ENCODE peak calls at places on chromosomes 11 and 22, in eight cellular contexts. B, U, E, X, Q, D, T and C are unnamed samples.

GRCh38 chr11:45771194-45771941 is 33.6 kb upstream of the SLC35C1 start:
- DNase-seq in B (peak), U (peak), E (no peak), X (peak), Q (peak), D (peak), T (peak), C (peak)

GRCh38 chr11:35990816-35991215 is 47.0 kb downstream of the LDLRAD3 start:
- DNase-seq in B (no peak), U (no peak), E (no peak), X (no peak), Q (no peak), D (no peak), T (no peak), C (no peak)

GRCh38 chr22:49632199-49633009 is 195.3 kb downstream of the BRD1 start:
- DNase-seq in B (no peak), U (peak), E (peak), X (peak), Q (peak), D (peak), T (no peak), C (peak)

GRCh38 chr22:19429950-19430889 is 1.3 kb downstream of the HIRA start:
- DNase-seq in B (no peak), U (peak), E (no peak), X (peak), Q (peak), D (peak), T (no peak), C (no peak)

GRCh38 chr11:73648629-73649046 is 2.3 kb downstream of the PLEKHB1 start:
- DNase-seq in B (no peak), U (no peak), E (no peak), X (no peak), Q (no peak), D (no peak), T (no peak), C (no peak)

GRCh38 chr22:33757041-33757440 is 163.2 kb downstream of the LARGE1 start:
- DNase-seq in B (no peak), U (no peak), E (no peak), X (no peak), Q (no peak), D (no peak), T (no peak), C (no peak)

GRCh38 chr11:118605116-118605867 is 2.1 kb upstream of the PHLDB1 start:
- DNase-seq in B (no peak), U (peak), E (peak), X (no peak), Q (no peak), D (peak), T (peak), C (no peak)

GRCh38 chr22:27461470-27461869 is 340.1 kb downstream of the MN1 start:
- DNase-seq in B (no peak), U (no peak), E (peak), X (peak), Q (no peak), D (peak), T (no peak), C (peak)

GRCh38 chr11:95585071-95585751 is 204.4 kb downstream of the FAM76B start:
- DNase-seq in B (no peak), U (no peak), E (no peak), X (no peak), Q (no peak), D (no peak), T (no peak), C (no peak)

GRCh38 chr11:107442715-107443215 is 14.9 kb downstream of the CWF19L2 start:
- DNase-seq in B (no peak), U (no peak), E (no peak), X (no peak), Q (no peak), D (no peak), T (no peak), C (no peak)

GRCh38 chr22:32539631-32540449 is 65.2 kb downstream of the FBXO7 start:
- DNase-seq in B (no peak), U (no peak), E (no peak), X (peak), Q (no peak), D (no peak), T (no peak), C (no peak)

GRCh38 chr11:6405039-6405667 is 13.7 kb downstream of the APBB1 start:
- DNase-seq in B (no peak), U (no peak), E (no peak), X (no peak), Q (peak), D (peak), T (no peak), C (no peak)

GRCh38 chr11:79139900-79140299 is 300.9 kb downstream of the TENM4 start:
- DNase-seq in B (no peak), U (no peak), E (no peak), X (no peak), Q (no peak), D (no peak), T (no peak), C (no peak)

GRCh38 chr11:8313504-8314090 is 49.9 kb upstream of the LMO1 start:
- DNase-seq in B (peak), U (no peak), E (no peak), X (no peak), Q (no peak), D (no peak), T (no peak), C (no peak)

GRCh38 chr11:133810766-133811165 is 34.5 kb downstream of the SPATA19 start:
- DNase-seq in B (no peak), U (no peak), E (no peak), X (no peak), Q (no peak), D (no peak), T (no peak), C (no peak)

GRCh38 chr11:95925011-95925410 is 1.1 kb upstream of the MTMR2 start:
- DNase-seq in B (no peak), U (no peak), E (no peak), X (peak), Q (no peak), D (no peak), T (no peak), C (no peak)

GRCh38 chr11:119790476-119790875 is 61.5 kb upstream of the NECTIN1 start:
- DNase-seq in B (no peak), U (no peak), E (no peak), X (no peak), Q (peak), D (peak), T (no peak), C (no peak)

GRCh38 chr11:31825453-31826391 is 14.6 kb upstream of the PAX6 start:
- DNase-seq in B (no peak), U (no peak), E (no peak), X (no peak), Q (no peak), D (peak), T (no peak), C (no peak)

GRCh38 chr11:24239016-24239720 is 257.7 kb upstream of the LUZP2 start:
- DNase-seq in B (no peak), U (no peak), E (peak), X (no peak), Q (no peak), D (no peak), T (no peak), C (no peak)

GRCh38 chr11:15695096-15695721 is 580.5 kb downstream of the INSC start:
- DNase-seq in B (no peak), U (no peak), E (no peak), X (no peak), Q (no peak), D (peak), T (no peak), C (no peak)

GRCh38 chr11:1553808-1554594 is 18.1 kb downstream of the DUSP8 start:
- DNase-seq in B (no peak), U (no peak), E (no peak), X (no peak), Q (peak), D (peak), T (no peak), C (no peak)

GRCh38 chr11:96235725-96236124 is 107.3 kb downstream of the MAML2 start:
- DNase-seq in B (no peak), U (no peak), E (no peak), X (no peak), Q (no peak), D (no peak), T (no peak), C (no peak)

GRCh38 chr11:34194576-34195335 is 89.3 kb downstream of the NAT10 start:
- DNase-seq in B (no peak), U (no peak), E (no peak), X (no peak), Q (no peak), D (peak), T (no peak), C (no peak)

GRCh38 chr11:115552151-115552550 is 47.9 kb upstream of the CADM1 start:
- DNase-seq in B (no peak), U (no peak), E (no peak), X (no peak), Q (no peak), D (no peak), T (no peak), C (no peak)

GRCh38 chr22:20781272-20781990 is 7.5 kb downstream of the SERPIND1 start:
- DNase-seq in B (no peak), U (no peak), E (no peak), X (no peak), Q (no peak), D (no peak), T (no peak), C (no peak)

GRCh38 chr11:128689946-128690745 is 3.7 kb upstream of the FLI1 start:
- DNase-seq in B (no peak), U (no peak), E (no peak), X (no peak), Q (peak), D (peak), T (no peak), C (no peak)

GRCh38 chr11:65871811-65872548 is 620 bp downstream of the EFEMP2 start:
- DNase-seq in B (no peak), U (peak), E (no peak), X (no peak), Q (peak), D (peak), T (no peak), C (peak)
- TF ChIP-seq CTCF in B (no peak), U (peak), E (peak), X (no peak), Q (no peak), D (peak), T (peak), C (no peak)

GRCh38 chr11:29449280-29450074 is 567.4 kb downstream of the KCNA4 start:
- DNase-seq in B (no peak), U (no peak), E (no peak), X (no peak), Q (no peak), D (no peak), T (no peak), C (no peak)

GRCh38 chr11:29446132-29446531 is 570.7 kb downstream of the KCNA4 start:
- DNase-seq in B (no peak), U (no peak), E (no peak), X (no peak), Q (no peak), D (peak), T (no peak), C (no peak)

GRCh38 chr11:29452131-29452530 is 564.7 kb downstream of the KCNA4 start:
- DNase-seq in B (no peak), U (no peak), E (no peak), X (no peak), Q (no peak), D (no peak), T (no peak), C (no peak)

GRCh38 chr11:29447821-29448220 is 569.0 kb downstream of the KCNA4 start:
- DNase-seq in B (no peak), U (no peak), E (no peak), X (no peak), Q (no peak), D (no peak), T (no peak), C (no peak)

GRCh38 chr11:29448246-29448877 is 568.5 kb downstream of the KCNA4 start:
- DNase-seq in B (no peak), U (no peak), E (no peak), X (peak), Q (no peak), D (peak), T (no peak), C (peak)
- TF ChIP-seq CTCF in B (no peak), U (peak), E (peak), X (peak), Q (peak), D (peak), T (no peak), C (peak)

DNA sequence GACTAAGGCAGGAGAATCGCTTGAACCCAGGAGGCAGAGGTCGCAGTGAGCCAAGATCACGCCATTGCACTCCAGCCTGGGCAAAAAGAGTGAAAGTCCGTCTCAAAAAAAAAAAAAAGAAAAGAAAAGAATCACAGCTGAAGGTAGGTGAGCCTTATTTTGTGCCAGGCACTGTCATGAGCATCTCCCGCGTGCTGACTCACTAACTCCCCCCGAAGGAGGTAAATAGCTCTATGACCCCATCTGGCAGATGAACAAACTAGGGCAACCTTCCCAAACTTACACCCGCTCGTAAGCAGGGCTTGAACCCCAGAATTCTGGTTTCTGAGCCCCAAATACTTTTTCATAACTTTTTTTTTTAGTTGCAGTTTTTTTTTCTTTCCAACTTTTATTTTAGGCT is 60.3 kb downstream of the ANO1 start:
- DNase-seq in B (no peak), U (no peak), E (no peak), X (no peak), Q (no peak), D (no peak), T (no peak), C (no peak)
- TF ChIP-seq CTCF in B (no peak), U (no peak), E (no peak), X (no peak), Q (no peak), D (peak), T (no peak), C (no peak)

GRCh38 chr22:30754971-30755759 is 60.5 kb downstream of the OSBP2 start:
- DNase-seq in B (no peak), U (peak), E (peak), X (peak), Q (no peak), D (peak), T (peak), C (peak)
- TF ChIP-seq CTCF in B (no peak), U (peak), E (peak), X (peak), Q (peak), D (peak), T (peak), C (peak)

GRCh38 chr11:33016654-33017053 is 976 bp downstream of the DEPDC7 start:
- DNase-seq in B (no peak), U (no peak), E (no peak), X (no peak), Q (no peak), D (no peak), T (no peak), C (no peak)
- TF ChIP-seq CTCF in B (no peak), U (no peak), E (no peak), X (no peak), Q (no peak), D (no peak), T (no peak), C (no peak)